ENCODE peak calls at places on chromosomes 5 and 9, in six cellular contexts. X is GM12878; N is hepatocyte; G is CD8-positive, alpha-beta T cell; B is right lobe of liver; R is pancreas. K is an unnamed sample.

GRCh38 chr5:3309538-3309937 is 286.1 kb upstream of the IRX1 start:
- DNase-seq in R (no peak), G (no peak), X (no peak), B (no peak), N (no peak), K (no peak)

GRCh38 chr9:14585730-14586473 is 107.3 kb downstream of the ZDHHC21 start:
- DNase-seq in N (no peak), B (no peak), R (no peak), G (no peak), X (peak; percentile 81), K (no peak)

GRCh38 chr5:124528838-124529237 is 217.6 kb downstream of the ZNF608 start:
- DNase-seq in X (no peak), R (no peak), B (no peak), N (no peak), G (no peak), K (no peak)

GRCh38 chr5:7391215-7391614 is 4.7 kb upstream of the ADCY2 start:
- DNase-seq in R (no peak), X (no peak), B (no peak), N (peak; percentile 51), G (no peak), K (no peak)

GRCh38 chr5:74648835-74649286 is 8.3 kb upstream of the ENC1 start:
- DNase-seq in G (peak; percentile 31), N (peak; percentile 71), R (no peak), B (no peak), X (no peak), K (no peak)

GRCh38 chr5:132260714-132261615 is 3.5 kb downstream of the PDLIM4 start:
- DNase-seq in R (no peak), N (peak; percentile 51), G (peak; percentile 31), B (peak; percentile 45), X (peak; percentile 61), K (peak; percentile 81)

GRCh38 chr9:34547960-34548603 is 25.3 kb upstream of the ENHO start:
- DNase-seq in X (no peak), G (peak; percentile 30), N (peak; percentile 87), R (peak; percentile 93), B (peak; percentile 78), K (no peak)

GRCh38 chr9:94772654-94773303 is 46.3 kb downstream of the AOPEP start:
- DNase-seq in B (no peak), G (no peak), X (no peak), N (peak; percentile 63), R (no peak), K (no peak)

DNA sequence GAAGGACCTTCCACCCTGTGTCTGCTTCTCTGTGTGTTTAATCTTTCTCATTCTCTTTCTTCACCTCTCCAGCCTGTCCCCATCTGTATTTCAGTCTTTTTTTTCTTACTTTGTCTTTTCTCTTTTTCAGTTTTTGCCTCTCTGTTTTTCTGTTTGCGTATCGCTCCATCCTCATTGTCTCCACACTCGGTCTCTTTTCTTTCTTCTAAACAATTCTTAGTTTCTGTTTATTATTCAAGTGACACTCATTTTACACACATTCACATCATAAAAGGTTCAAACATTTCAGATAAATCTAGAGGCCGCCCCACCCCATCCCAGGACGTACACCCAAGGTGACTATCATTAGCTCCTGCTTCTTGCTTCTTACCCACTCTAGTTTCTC is 9.8 kb downstream of the LHX2 start:
- DNase-seq in B (no peak), R (no peak), N (no peak), X (no peak), G (no peak), K (no peak)
- H3K27me3 ChIP-seq in B (peaks cover 23% of the 10 kb centered on the region), R (peaks cover 9% of the 10 kb centered on the region), N (peaks cover 98% of the 10 kb centered on the region), X (peaks cover 44% of the 10 kb centered on the region), G (peaks cover 50% of the 10 kb centered on the region), K (peaks cover 100% of the 10 kb centered on the region)

GRCh38 chr5:85268194-85268593 is 883.5 kb upstream of the EDIL3 start:
- DNase-seq in G (no peak), R (no peak), B (no peak), X (no peak), N (no peak), K (no peak)
- TF ChIP-seq CTCF in G (no peak), R (no peak), B (no peak), X (no peak), N (no peak), K (no peak)

GRCh38 chr9:32486839-32487562 is 39.0 kb downstream of the RIGI start:
- DNase-seq in B (no peak), R (no peak), X (no peak), G (no peak), N (no peak), K (no peak)
- H3K27ac ChIP-seq in B (peak overlapping the region; percentile 37), R (no peak overlapping the region), X (no peak overlapping the region), G (no peak overlapping the region), N (no peak overlapping the region), K (no peak overlapping the region)

GRCh38 chr5:180640765-180641565 is 8.4 kb downstream of the FLT4 start:
- DNase-seq in G (no peak), B (no peak), R (peak; percentile 57), X (no peak), N (no peak), K (peak; percentile 29)

GRCh38 chr5:180640301-180640764 is 9.1 kb downstream of the FLT4 start:
- DNase-seq in X (no peak), N (no peak), R (peak; percentile 68), G (no peak), B (no peak), K (peak; percentile 51)

GRCh38 chr5:180642181-180643140 is 6.9 kb downstream of the FLT4 start:
- DNase-seq in B (no peak), R (no peak), G (no peak), N (no peak), X (no peak), K (peak; percentile 74)

GRCh38 chr5:180639743-180640300 is 9.6 kb downstream of the FLT4 start:
- DNase-seq in R (no peak), X (no peak), N (no peak), G (no peak), B (peak; percentile 23), K (peak; percentile 78)

GRCh38 chr5:180641566-180641900 is 7.9 kb downstream of the FLT4 start:
- DNase-seq in B (no peak), R (no peak), X (no peak), N (no peak), G (no peak), K (no peak)
- H3K27me3 ChIP-seq in B (no peaks in the 10 kb centered on the region), R (no peaks in the 10 kb centered on the region), X (no peaks in the 10 kb centered on the region), N (peaks cover 11% of the 10 kb centered on the region), G (no peaks in the 10 kb centered on the region), K (peaks cover 31% of the 10 kb centered on the region)

GRCh38 chr5:102765350-102765749 is 10.2 kb downstream of the PAM start:
- DNase-seq in N (no peak), G (no peak), X (no peak), B (no peak), R (no peak), K (no peak)
- TF ChIP-seq CTCF in N (no peak), G (no peak), X (no peak), B (no peak), R (no peak), K (no peak)

DNA sequence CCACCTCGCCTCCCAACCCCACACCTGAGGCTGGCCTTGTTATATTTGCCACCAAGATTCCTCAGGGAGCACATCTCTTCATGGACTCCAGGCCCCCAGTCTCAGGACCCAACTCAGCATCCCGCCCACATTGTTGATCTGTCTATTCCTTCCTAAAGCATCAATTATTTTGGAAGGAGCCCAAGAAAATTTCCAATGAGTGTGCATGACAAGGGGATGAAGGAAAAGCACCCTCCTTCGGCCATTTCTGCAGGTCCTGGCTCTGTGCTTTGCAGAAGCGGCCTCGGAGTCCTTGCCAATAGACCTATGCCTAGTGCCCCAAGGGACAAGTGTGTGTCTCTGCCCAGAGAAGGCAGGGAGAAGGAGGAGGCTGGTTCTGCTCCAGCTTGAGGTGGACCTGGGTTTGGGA is 273.2 kb downstream of the GADD45G start:
- DNase-seq in N (no peak), B (no peak), R (no peak), X (no peak), G (no peak), K (peak; percentile 4)
- H3K27ac ChIP-seq in N (no peak overlapping the region), B (peak overlapping the region; percentile 58), R (no peak overlapping the region), X (no peak overlapping the region), G (no peak overlapping the region), K (no peak overlapping the region)

GRCh38 chr9:98627291-98627690 is 81.4 kb downstream of the GABBR2 start:
- DNase-seq in B (no peak), G (no peak), N (no peak), X (no peak), R (no peak), K (no peak)

GRCh38 chr9:98619788-98620187 is 88.9 kb downstream of the GABBR2 start:
- DNase-seq in R (no peak), G (no peak), X (no peak), B (no peak), N (no peak), K (no peak)

DNA sequence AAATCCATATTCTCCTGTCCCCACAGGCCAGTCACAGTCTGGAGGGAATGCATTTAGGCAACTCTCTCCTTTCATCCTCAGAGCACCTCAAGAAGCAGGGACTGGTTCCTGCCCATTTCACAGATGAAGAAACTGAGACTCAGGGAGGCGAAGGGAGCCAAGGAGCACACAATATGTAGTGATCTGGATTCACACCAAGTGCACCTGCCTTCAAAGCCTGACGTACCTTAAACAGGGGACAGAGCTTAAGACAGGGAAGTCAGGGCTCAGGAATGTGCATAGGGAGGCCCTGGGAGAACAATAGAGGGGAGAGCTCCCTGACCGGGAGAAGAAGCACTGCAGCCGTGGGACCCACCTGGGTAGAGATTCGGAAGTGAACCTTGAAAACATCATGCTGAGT is 83.0 kb downstream of the GABBR2 start:
- DNase-seq in B (no peak), N (no peak), G (no peak), X (no peak), R (no peak), K (no peak)
- H3K27me3 ChIP-seq in B (no peaks in the 10 kb centered on the region), N (peaks cover 15% of the 10 kb centered on the region), G (no peaks in the 10 kb centered on the region), X (peaks cover 7% of the 10 kb centered on the region), R (no peaks in the 10 kb centered on the region), K (peaks cover 41% of the 10 kb centered on the region)

GRCh38 chr5:95554647-95555548 is at the start of the genes ARSK and SKIC3:
- DNase-seq in N (peak; percentile 98), B (peak; percentile 92), R (peak; percentile 98), G (peak; percentile 91), X (peak; percentile 99), K (peak; percentile 92)
- TF ChIP-seq CTCF in N (peak; percentile 43), B (peak; percentile 34), R (no peak), G (no peak), X (peak; percentile 33), K (peak; percentile 31)

GRCh38 chr9:85248514-85249312 is 493.0 kb downstream of the AGTPBP1 start:
- DNase-seq in B (no peak), G (no peak), N (peak; percentile 28), X (no peak), R (no peak), K (no peak)
- H3K27ac ChIP-seq in B (no peak overlapping the region), G (no peak overlapping the region), N (peak overlapping the region; percentile 29), X (no peak overlapping the region), R (no peak overlapping the region), K (no peak overlapping the region)

DNA sequence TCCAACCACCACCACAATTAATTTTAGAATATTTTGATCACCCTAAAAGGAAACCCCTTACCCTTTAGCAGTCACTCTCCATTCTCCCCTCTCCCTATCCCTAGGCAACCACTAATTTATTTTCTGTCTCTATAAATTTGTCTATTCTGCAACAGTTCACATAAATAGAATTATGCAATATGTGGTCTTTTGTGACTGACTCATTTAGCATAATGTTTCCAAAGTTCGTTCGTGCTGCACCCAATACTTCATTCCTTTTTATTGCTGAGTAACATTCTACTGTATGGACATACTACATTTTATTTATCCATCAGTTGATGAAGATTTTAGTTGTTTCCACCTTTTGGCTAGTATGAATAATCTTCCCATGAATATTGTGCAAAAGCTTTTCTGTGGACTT is 18.2 kb upstream of the CDC20B start:
- DNase-seq in G (no peak), B (no peak), X (no peak), R (no peak), N (no peak), K (no peak)
- H3K27me3 ChIP-seq in G (peaks cover 9% of the 10 kb centered on the region), B (no peaks in the 10 kb centered on the region), X (peaks cover 2% of the 10 kb centered on the region), R (no peaks in the 10 kb centered on the region), N (peaks cover 40% of the 10 kb centered on the region), K (peaks cover 100% of the 10 kb centered on the region)